ENCODE peak calls at places on chromosomes 11 and 22, in ten cellular contexts. W is activated naive CD8-positive, alpha-beta T cell treated with anti-CD3 and anti-CD28 coated beads, Interleukin-2, amount 10 ng/mL, durations not matched to agents 7 days and 5 days; I is SK-N-SH; M is psoas muscle; B is stimulated activated CD4-positive, alpha-beta T cell treated with anti-CD3 and anti-CD28 coated beads, Interleukin-15, amount 100 ng/mL, for 1 hour; S is BJ; R is fibroblast of pulmonary artery; K is fibroblast of mammary gland; P is nucleus accumbens; J is T1000. E is an unnamed sample.

GRCh38 chr22:46824348-46824909 is 62.0 kb downstream of the TBC1D22A start:
- DNase-seq in W (no peak), I (peak; percentile 8), M (no peak), B (no peak), S (no peak), R (no peak), K (no peak), P (no peak), J (no peak), E (no peak)

GRCh38 chr11:125443767-125444311 is 52.2 kb downstream of the FEZ1 start:
- DNase-seq in W (no peak), I (no peak), M (no peak), B (no peak), S (no peak), R (no peak), K (no peak), P (peak; percentile 34), J (no peak), E (no peak)

GRCh38 chr11:93547028-93547427 is 3.8 kb upstream of the SMCO4 start:
- DNase-seq in W (no peak), I (no peak), M (no peak), B (no peak), S (no peak), R (no peak), K (no peak), P (no peak), J (no peak), E (no peak)

GRCh38 chr22:33635766-33636165 is 284.5 kb downstream of the LARGE1 start:
- DNase-seq in W (no peak), I (no peak), M (no peak), B (no peak), S (no peak), R (no peak), K (no peak), P (no peak), J (no peak), E (no peak)

GRCh38 chr11:2315395-2316168 is 13.8 kb downstream of the TSPAN32 start:
- DNase-seq in W (no peak), I (no peak), M (peak; percentile 31), B (no peak), S (no peak), R (no peak), K (no peak), P (no peak), J (no peak), E (no peak)

GRCh38 chr11:13207665-13208594 is 69.7 kb upstream of the BMAL1 start:
- DNase-seq in W (no peak), I (no peak), M (no peak), B (no peak), S (peak; percentile 28), R (peak; percentile 97), K (peak; percentile 91), P (peak; percentile 31), J (no peak), E (no peak)

GRCh38 chr11:12841946-12842630 is 167.0 kb upstream of the RASSF10 start:
- DNase-seq in W (no peak), I (peak; percentile 49), M (no peak), B (no peak), S (peak; percentile 73), R (peak; percentile 79), K (peak; percentile 72), P (peak; percentile 13), J (no peak), E (no peak)

GRCh38 chr22:32048069-32048468 is 5.0 kb downstream of the SLC5A1 start:
- DNase-seq in W (no peak), I (no peak), M (no peak), B (no peak), S (no peak), R (no peak), K (no peak), P (no peak), J (no peak), E (no peak)

GRCh38 chr11:32884770-32885384 is 7.7 kb upstream of the QSER1 start:
- DNase-seq in W (no peak), I (no peak), M (no peak), B (no peak), S (no peak), R (peak; percentile 36), K (peak; percentile 30), P (no peak), J (no peak), E (no peak)

GRCh38 chr11:7531011-7531410 is 17.2 kb downstream of the PPFIBP2 start:
- DNase-seq in W (no peak), I (no peak), M (no peak), B (no peak), S (no peak), R (no peak), K (no peak), P (no peak), J (no peak), E (no peak)

GRCh38 chr11:75077316-75077715 is 19.4 kb downstream of the OR2AT4 start:
- DNase-seq in W (no peak), I (no peak), M (no peak), B (no peak), S (no peak), R (no peak), K (peak; percentile 55), P (no peak), J (no peak), E (no peak)

GRCh38 chr22:41366323-41367014 is 15.3 kb upstream of the TEF start:
- DNase-seq in W (no peak), I (no peak), M (no peak), B (no peak), S (no peak), R (no peak), K (no peak), P (no peak), J (no peak), E (no peak)

GRCh38 chr22:35480143-35480542 is 60.5 kb upstream of the RASD2 start:
- DNase-seq in W (no peak), I (no peak), M (peak; percentile 70), B (no peak), S (no peak), R (no peak), K (peak; percentile 47), P (no peak), J (no peak), E (no peak)

GRCh38 chr11:61071208-61071681 is 31.0 kb upstream of the CD5 start:
- DNase-seq in W (peak; percentile 78), I (no peak), M (no peak), B (no peak), S (no peak), R (no peak), K (no peak), P (no peak), J (no peak), E (no peak)

GRCh38 chr11:111923351-111923788 is 4.7 kb downstream of the C11orf52 start:
- DNase-seq in W (no peak), I (no peak), M (no peak), B (no peak), S (no peak), R (peak; percentile 55), K (peak; percentile 51), P (no peak), J (no peak), E (no peak)

GRCh38 chr22:34508797-34509196 is 557.2 kb upstream of the ISX start:
- DNase-seq in W (no peak), I (no peak), M (no peak), B (no peak), S (no peak), R (no peak), K (no peak), P (no peak), J (no peak), E (no peak)

GRCh38 chr11:29282088-29282487 is 734.7 kb downstream of the KCNA4 start:
- DNase-seq in W (no peak), I (no peak), M (no peak), B (no peak), S (peak; percentile 73), R (peak; percentile 88), K (peak; percentile 96), P (no peak), J (peak; percentile 55), E (no peak)

GRCh38 chr11:130434521-130435223 is 6.3 kb upstream of the ADAMTS8 start:
- DNase-seq in W (peak; percentile 64), I (peak; percentile 78), M (peak; percentile 83), B (peak; percentile 33), S (no peak), R (peak; percentile 89), K (peak; percentile 84), P (peak; percentile 62), J (peak; percentile 51), E (peak; percentile 58)

GRCh38 chr11:129117595-129118350 is 74.4 kb downstream of the ARHGAP32 start:
- DNase-seq in W (no peak), I (peak; percentile 58), M (no peak), B (peak; percentile 6), S (peak; percentile 16), R (peak; percentile 86), K (peak; percentile 80), P (peak; percentile 9), J (no peak), E (no peak)

GRCh38 chr11:444397-445144 is 2.8 kb upstream of the ANO9 start:
- DNase-seq in W (no peak), I (no peak), M (peak; percentile 21), B (no peak), S (peak; percentile 1), R (peak; percentile 50), K (peak; percentile 33), P (no peak), J (no peak), E (peak; percentile 39)

GRCh38 chr11:122253541-122254317 is 137.7 kb upstream of the BLID start:
- DNase-seq in W (no peak), I (no peak), M (no peak), B (no peak), S (no peak), R (peak; percentile 58), K (peak; percentile 20), P (no peak), J (no peak), E (no peak)

GRCh38 chr11:26805001-26805400 is 83.1 kb upstream of the SLC5A12 start:
- DNase-seq in W (no peak), I (no peak), M (no peak), B (no peak), S (no peak), R (no peak), K (no peak), P (no peak), J (no peak), E (no peak)

GRCh38 chr11:122344281-122344680 is 228.3 kb upstream of the BLID start:
- DNase-seq in W (no peak), I (peak; percentile 10), M (no peak), B (no peak), S (peak; percentile 89), R (peak; percentile 90), K (peak; percentile 95), P (no peak), J (peak; percentile 42), E (no peak)

GRCh38 chr22:34903416-34903815 is 162.5 kb upstream of the ISX start:
- DNase-seq in W (no peak), I (no peak), M (no peak), B (no peak), S (no peak), R (no peak), K (no peak), P (no peak), J (no peak), E (no peak)

GRCh38 chr11:14376920-14377319 is 17.9 kb upstream of the RRAS2 start:
- DNase-seq in W (no peak), I (no peak), M (no peak), B (no peak), S (no peak), R (no peak), K (no peak), P (no peak), J (no peak), E (no peak)

E was measured in breast epithelium.